ENCODE peak calls at places on chromosomes 3 and 15, in eight cellular contexts. T is Kasumi-1, E is T-helper 1 cell, J is NAMALWA, X is germinal center, K is SW 1271, R is activated T-helper 1 cell treated with Interleukin-2 at 50 U/mL for 16 hours, O is fibroblast of lung. Y is an unnamed sample.

GRCh38 chr3:112654492-112654891 is 13.5 kb upstream of the CCDC80 start:
- DNase-seq in X (no peak), O (no peak), J (no peak), K (no peak), T (no peak), E (no peak), R (no peak), Y (no peak)

GRCh38 chr3:59052803-59053411 is 3.1 kb upstream of the CFAP20DC start:
- DNase-seq in X (peak), J (peak), T (peak), O (peak), R (no peak), E (peak), K (peak), Y (peak)

GRCh38 chr15:75659928-75660645 is 12.4 kb downstream of the SNX33 start:
- DNase-seq in R (no peak), T (no peak), K (no peak), J (no peak), O (no peak), E (no peak), X (no peak), Y (no peak)

GRCh38 chr3:50230833-50231125 is 5.2 kb upstream of the GNAI2 start:
- DNase-seq in X (no peak), T (no peak), K (no peak), O (no peak), R (no peak), J (no peak), E (no peak), Y (peak)

GRCh38 chr3:152554980-152555379 is 280.0 kb upstream of the P2RY1 start:
- DNase-seq in X (no peak), O (peak), T (no peak), E (no peak), J (no peak), R (no peak), K (no peak), Y (peak)

GRCh38 chr3:79081285-79081684 is 686.5 kb downstream of the ROBO1 start:
- DNase-seq in K (no peak), T (no peak), R (no peak), E (no peak), X (no peak), O (no peak), J (no peak), Y (no peak)

GRCh38 chr3:4802903-4803302 is 176.3 kb upstream of the BHLHE40 start:
- DNase-seq in K (no peak), R (no peak), E (no peak), O (no peak), X (no peak), T (no peak), J (no peak), Y (no peak)

GRCh38 chr3:98243843-98244242 is 20.2 kb upstream of the OR5H6 start:
- DNase-seq in E (no peak), T (no peak), X (no peak), R (no peak), O (no peak), J (no peak), K (no peak), Y (no peak)

GRCh38 chr15:61383421-61383820 is 154.3 kb upstream of the RORA start:
- DNase-seq in X (no peak), J (no peak), O (peak), E (no peak), T (no peak), K (no peak), R (no peak), Y (peak)

GRCh38 chr3:13537926-13538325 is 11.0 kb upstream of the FBLN2 start:
- DNase-seq in O (peak), R (no peak), K (peak), X (no peak), E (no peak), J (no peak), T (no peak), Y (peak)

GRCh38 chr3:188929138-188929537 is 242.6 kb upstream of the TPRG1 start:
- DNase-seq in R (no peak), T (no peak), X (no peak), E (no peak), J (no peak), K (peak), O (no peak), Y (no peak)

Y was measured in iris pigment epithelial cell.